ENCODE peak calls at places on chromosomes 16 and 17, in six cellular contexts. One of them, this sample, is unnamed.
A peak's percentile ranks its signal among the peaks of the same experiment; 100 is the strongest.

GRCh38 chr17:48282303-48282702 is 147.7 kb downstream of the SKAP1 start:
- DNase-seq in bronchial epithelial cell: no peak
- DNase-seq in coronary artery: no peak
- DNase-seq in neural crest cell: no peak
- DNase-seq in NCI-H460: no peak
- DNase-seq in stimulated activated CD4-positive, alpha-beta T cell treated with anti-CD3 and anti-CD28 coated beads, Interleukin-1b, Interleukin-23, amount 100 ng/mL, for 1 hour: no peak
- DNase-seq in this sample: no peak

GRCh38 chr17:18187226-18187625 is 3.6 kb downstream of the ALKBH5 start:
- DNase-seq in bronchial epithelial cell: no peak
- DNase-seq in coronary artery: no peak
- DNase-seq in neural crest cell: no peak
- DNase-seq in NCI-H460: no peak
- DNase-seq in stimulated activated CD4-positive, alpha-beta T cell treated with anti-CD3 and anti-CD28 coated beads, Interleukin-1b, Interleukin-23, amount 100 ng/mL, for 1 hour: no peak
- DNase-seq in this sample: no peak

GRCh38 chr17:48755346-48755745 is 26.8 kb upstream of the HOXB13 start:
- DNase-seq in bronchial epithelial cell: no peak
- DNase-seq in coronary artery: no peak
- DNase-seq in neural crest cell: no peak
- DNase-seq in NCI-H460: no peak
- DNase-seq in stimulated activated CD4-positive, alpha-beta T cell treated with anti-CD3 and anti-CD28 coated beads, Interleukin-1b, Interleukin-23, amount 100 ng/mL, for 1 hour: no peak
- DNase-seq in this sample: no peak

GRCh38 chr16:86549076-86549892 is 5.8 kb downstream of the MTHFSD start:
- DNase-seq in bronchial epithelial cell: no peak
- DNase-seq in coronary artery: no peak
- DNase-seq in neural crest cell: no peak
- DNase-seq in NCI-H460: no peak
- DNase-seq in stimulated activated CD4-positive, alpha-beta T cell treated with anti-CD3 and anti-CD28 coated beads, Interleukin-1b, Interleukin-23, amount 100 ng/mL, for 1 hour: no peak
- DNase-seq in this sample: no peak

GRCh38 chr16:76518791-76519190 is 241.6 kb downstream of the CNTNAP4 start:
- DNase-seq in bronchial epithelial cell: no peak
- DNase-seq in coronary artery: no peak
- DNase-seq in neural crest cell: no peak
- DNase-seq in NCI-H460: no peak
- DNase-seq in stimulated activated CD4-positive, alpha-beta T cell treated with anti-CD3 and anti-CD28 coated beads, Interleukin-1b, Interleukin-23, amount 100 ng/mL, for 1 hour: no peak
- DNase-seq in this sample: no peak

GRCh38 chr17:56881685-56882295 is 32.1 kb downstream of the TRIM25 start:
- DNase-seq in bronchial epithelial cell: no peak
- DNase-seq in coronary artery: no peak
- DNase-seq in neural crest cell: no peak
- DNase-seq in NCI-H460: no peak
- DNase-seq in stimulated activated CD4-positive, alpha-beta T cell treated with anti-CD3 and anti-CD28 coated beads, Interleukin-1b, Interleukin-23, amount 100 ng/mL, for 1 hour: no peak
- DNase-seq in this sample: no peak

GRCh38 chr17:48173191-48173590 is 65.6 kb downstream of the SNX11 start:
- DNase-seq in bronchial epithelial cell: no peak
- DNase-seq in coronary artery: no peak
- DNase-seq in neural crest cell: no peak
- DNase-seq in NCI-H460: no peak
- DNase-seq in stimulated activated CD4-positive, alpha-beta T cell treated with anti-CD3 and anti-CD28 coated beads, Interleukin-1b, Interleukin-23, amount 100 ng/mL, for 1 hour: no peak
- DNase-seq in this sample: no peak

GRCh38 chr16:51237861-51238378 is 86.8 kb upstream of the SALL1 start:
- DNase-seq in bronchial epithelial cell: no peak
- DNase-seq in coronary artery: no peak
- DNase-seq in neural crest cell: no peak
- DNase-seq in NCI-H460: no peak
- DNase-seq in stimulated activated CD4-positive, alpha-beta T cell treated with anti-CD3 and anti-CD28 coated beads, Interleukin-1b, Interleukin-23, amount 100 ng/mL, for 1 hour: no peak
- DNase-seq in this sample: no peak

GRCh38 chr16:9966569-9967157 is 215.6 kb downstream of the GRIN2A start:
- DNase-seq in bronchial epithelial cell: peak; percentile 18
- DNase-seq in coronary artery: no peak
- DNase-seq in neural crest cell: no peak
- DNase-seq in NCI-H460: no peak
- DNase-seq in stimulated activated CD4-positive, alpha-beta T cell treated with anti-CD3 and anti-CD28 coated beads, Interleukin-1b, Interleukin-23, amount 100 ng/mL, for 1 hour: no peak
- DNase-seq in this sample: no peak

GRCh38 chr17:79335456-79335855 is 260.8 kb downstream of the ENGASE start:
- DNase-seq in bronchial epithelial cell: no peak
- DNase-seq in coronary artery: no peak
- DNase-seq in neural crest cell: no peak
- DNase-seq in NCI-H460: no peak
- DNase-seq in stimulated activated CD4-positive, alpha-beta T cell treated with anti-CD3 and anti-CD28 coated beads, Interleukin-1b, Interleukin-23, amount 100 ng/mL, for 1 hour: no peak
- DNase-seq in this sample: no peak

GRCh38 chr17:51091635-51092034 is 29.0 kb downstream of the SPAG9 start:
- DNase-seq in bronchial epithelial cell: no peak
- DNase-seq in coronary artery: no peak
- DNase-seq in neural crest cell: no peak
- DNase-seq in NCI-H460: no peak
- DNase-seq in stimulated activated CD4-positive, alpha-beta T cell treated with anti-CD3 and anti-CD28 coated beads, Interleukin-1b, Interleukin-23, amount 100 ng/mL, for 1 hour: no peak
- DNase-seq in this sample: no peak

GRCh38 chr17:68456529-68457167 is 648 bp downstream of the WIPI1 start:
- DNase-seq in bronchial epithelial cell: peak; percentile 59
- DNase-seq in coronary artery: peak; percentile 91
- DNase-seq in neural crest cell: peak; percentile 53
- DNase-seq in NCI-H460: peak; percentile 73
- DNase-seq in stimulated activated CD4-positive, alpha-beta T cell treated with anti-CD3 and anti-CD28 coated beads, Interleukin-1b, Interleukin-23, amount 100 ng/mL, for 1 hour: no peak
- DNase-seq in this sample: peak; percentile 62

GRCh38 chr16:24539850-24540484 is 601 bp downstream of the RBBP6 start:
- DNase-seq in bronchial epithelial cell: no peak
- DNase-seq in coronary artery: no peak
- DNase-seq in neural crest cell: peak; percentile 24
- DNase-seq in NCI-H460: no peak
- DNase-seq in stimulated activated CD4-positive, alpha-beta T cell treated with anti-CD3 and anti-CD28 coated beads, Interleukin-1b, Interleukin-23, amount 100 ng/mL, for 1 hour: peak; percentile 5
- DNase-seq in this sample: peak; percentile 52

GRCh38 chr17:43846221-43846712 is 709 bp upstream of the CD300LG start:
- DNase-seq in bronchial epithelial cell: peak; percentile 44
- DNase-seq in coronary artery: peak; percentile 85
- DNase-seq in neural crest cell: peak; percentile 95
- DNase-seq in NCI-H460: peak; percentile 78
- DNase-seq in stimulated activated CD4-positive, alpha-beta T cell treated with anti-CD3 and anti-CD28 coated beads, Interleukin-1b, Interleukin-23, amount 100 ng/mL, for 1 hour: peak; percentile 37
- DNase-seq in this sample: peak; percentile 88

GRCh38 chr17:28385037-28385797 is 13.7 kb downstream of the SARM1 start:
- DNase-seq in bronchial epithelial cell: no peak
- DNase-seq in coronary artery: no peak
- DNase-seq in neural crest cell: no peak
- DNase-seq in NCI-H460: no peak
- DNase-seq in stimulated activated CD4-positive, alpha-beta T cell treated with anti-CD3 and anti-CD28 coated beads, Interleukin-1b, Interleukin-23, amount 100 ng/mL, for 1 hour: no peak
- DNase-seq in this sample: no peak

GRCh38 chr16:88759976-88760350 is 25.1 kb downstream of the PIEZO1 start:
- DNase-seq in bronchial epithelial cell: no peak
- DNase-seq in coronary artery: no peak
- DNase-seq in neural crest cell: no peak
- DNase-seq in NCI-H460: no peak
- DNase-seq in stimulated activated CD4-positive, alpha-beta T cell treated with anti-CD3 and anti-CD28 coated beads, Interleukin-1b, Interleukin-23, amount 100 ng/mL, for 1 hour: no peak
- DNase-seq in this sample: no peak

GRCh38 chr17:80893604-80894438 is 97.8 kb upstream of the CHMP6 start:
- DNase-seq in bronchial epithelial cell: no peak
- DNase-seq in coronary artery: no peak
- DNase-seq in neural crest cell: no peak
- DNase-seq in NCI-H460: no peak
- DNase-seq in stimulated activated CD4-positive, alpha-beta T cell treated with anti-CD3 and anti-CD28 coated beads, Interleukin-1b, Interleukin-23, amount 100 ng/mL, for 1 hour: no peak
- DNase-seq in this sample: no peak

GRCh38 chr17:29533976-29534375 is 32.9 kb downstream of the ABHD15 start:
- DNase-seq in bronchial epithelial cell: no peak
- DNase-seq in coronary artery: no peak
- DNase-seq in neural crest cell: no peak
- DNase-seq in NCI-H460: no peak
- DNase-seq in stimulated activated CD4-positive, alpha-beta T cell treated with anti-CD3 and anti-CD28 coated beads, Interleukin-1b, Interleukin-23, amount 100 ng/mL, for 1 hour: no peak
- DNase-seq in this sample: no peak

GRCh38 chr17:80252871-80253270 is 7.8 kb upstream of the RNF213 start:
- DNase-seq in bronchial epithelial cell: peak; percentile 48
- DNase-seq in coronary artery: no peak
- DNase-seq in neural crest cell: peak; percentile 38
- DNase-seq in NCI-H460: peak; percentile 64
- DNase-seq in stimulated activated CD4-positive, alpha-beta T cell treated with anti-CD3 and anti-CD28 coated beads, Interleukin-1b, Interleukin-23, amount 100 ng/mL, for 1 hour: peak; percentile 76
- DNase-seq in this sample: peak; percentile 85

GRCh38 chr16:17780181-17780580 is 309.4 kb upstream of the XYLT1 start:
- DNase-seq in bronchial epithelial cell: no peak
- DNase-seq in coronary artery: no peak
- DNase-seq in neural crest cell: no peak
- DNase-seq in NCI-H460: peak; percentile 65
- DNase-seq in stimulated activated CD4-positive, alpha-beta T cell treated with anti-CD3 and anti-CD28 coated beads, Interleukin-1b, Interleukin-23, amount 100 ng/mL, for 1 hour: no peak
- DNase-seq in this sample: no peak

GRCh38 chr16:73058221-73058615 is 10.3 kb upstream of the ZFHX3 start:
- DNase-seq in bronchial epithelial cell: no peak
- DNase-seq in coronary artery: no peak
- DNase-seq in neural crest cell: no peak
- DNase-seq in NCI-H460: no peak
- DNase-seq in stimulated activated CD4-positive, alpha-beta T cell treated with anti-CD3 and anti-CD28 coated beads, Interleukin-1b, Interleukin-23, amount 100 ng/mL, for 1 hour: no peak
- DNase-seq in this sample: peak; percentile 54